ENCODE peak calls at places on chromosomes 5 and 9, in seven cellular contexts. One of them, this sample, is unnamed. For H3K27me3, the result is how much of the 10 kb centered on the place peaks cover.

GRCh38 chr5:107195996-107196395 is 474.7 kb downstream of the EFNA5 start:
- DNase-seq in mammary epithelial cell: no peak
- DNase-seq in heart right ventricle: no peak
- DNase-seq in tibial artery: no peak
- DNase-seq in MM.1S: no peak
- DNase-seq in tibial nerve: no peak
- DNase-seq in CD8-positive, alpha-beta memory T cell: no peak
- DNase-seq in this sample: no peak

GRCh38 chr9:5893591-5894236 is 3.0 kb downstream of the MLANA start:
- DNase-seq in mammary epithelial cell: no peak
- DNase-seq in heart right ventricle: no peak
- DNase-seq in tibial artery: no peak
- DNase-seq in MM.1S: no peak
- DNase-seq in tibial nerve: no peak
- DNase-seq in CD8-positive, alpha-beta memory T cell: no peak
- DNase-seq in this sample: no peak

GRCh38 chr5:74630387-74631087 is 10.0 kb downstream of the ENC1 start:
- DNase-seq in mammary epithelial cell: peak
- DNase-seq in heart right ventricle: no peak
- DNase-seq in tibial artery: no peak
- DNase-seq in MM.1S: no peak
- DNase-seq in tibial nerve: no peak
- DNase-seq in CD8-positive, alpha-beta memory T cell: peak
- DNase-seq in this sample: peak

GRCh38 chr5:151632524-151632923 is 41.4 kb upstream of the FAT2 start:
- DNase-seq in mammary epithelial cell: no peak
- DNase-seq in heart right ventricle: peak
- DNase-seq in tibial artery: no peak
- DNase-seq in MM.1S: no peak
- DNase-seq in tibial nerve: no peak
- DNase-seq in CD8-positive, alpha-beta memory T cell: no peak
- DNase-seq in this sample: no peak

GRCh38 chr5:54904425-54904824 is 81.0 kb downstream of the ESM1 start:
- DNase-seq in mammary epithelial cell: peak
- DNase-seq in heart right ventricle: no peak
- DNase-seq in tibial artery: no peak
- DNase-seq in MM.1S: no peak
- DNase-seq in tibial nerve: no peak
- DNase-seq in CD8-positive, alpha-beta memory T cell: no peak
- DNase-seq in this sample: peak

GRCh38 chr5:87899109-87900100 is 369.2 kb downstream of the TMEM161B start:
- DNase-seq in mammary epithelial cell: no peak
- DNase-seq in heart right ventricle: peak
- DNase-seq in tibial artery: no peak
- DNase-seq in MM.1S: no peak
- DNase-seq in tibial nerve: peak
- DNase-seq in CD8-positive, alpha-beta memory T cell: no peak
- DNase-seq in this sample: peak

GRCh38 chr9:35285731-35286130 is 123.9 kb downstream of the UNC13B start:
- DNase-seq in mammary epithelial cell: no peak
- DNase-seq in heart right ventricle: no peak
- DNase-seq in tibial artery: no peak
- DNase-seq in MM.1S: no peak
- DNase-seq in tibial nerve: no peak
- DNase-seq in CD8-positive, alpha-beta memory T cell: no peak
- DNase-seq in this sample: no peak

GRCh38 chr5:61344187-61344944 is 12.3 kb downstream of the ZSWIM6 start:
- DNase-seq in mammary epithelial cell: no peak
- DNase-seq in heart right ventricle: peak
- DNase-seq in tibial artery: no peak
- DNase-seq in MM.1S: no peak
- DNase-seq in tibial nerve: no peak
- DNase-seq in CD8-positive, alpha-beta memory T cell: no peak
- DNase-seq in this sample: no peak

GRCh38 chr5:163789870-163790269 is 284.5 kb downstream of the MAT2B start:
- DNase-seq in mammary epithelial cell: peak
- DNase-seq in heart right ventricle: no peak
- DNase-seq in tibial artery: no peak
- DNase-seq in MM.1S: no peak
- DNase-seq in tibial nerve: no peak
- DNase-seq in CD8-positive, alpha-beta memory T cell: no peak
- DNase-seq in this sample: no peak

GRCh38 chr9:115234094-115234493 is 116.1 kb upstream of the TNC start:
- DNase-seq in mammary epithelial cell: peak
- DNase-seq in heart right ventricle: no peak
- DNase-seq in tibial artery: no peak
- DNase-seq in MM.1S: no peak
- DNase-seq in tibial nerve: no peak
- DNase-seq in CD8-positive, alpha-beta memory T cell: no peak
- DNase-seq in this sample: peak

GRCh38 chr5:155082401-155082800 is 68.8 kb downstream of the KIF4B start:
- DNase-seq in mammary epithelial cell: peak
- DNase-seq in heart right ventricle: no peak
- DNase-seq in tibial artery: no peak
- DNase-seq in MM.1S: no peak
- DNase-seq in tibial nerve: no peak
- DNase-seq in CD8-positive, alpha-beta memory T cell: no peak
- DNase-seq in this sample: peak

GRCh38 chr5:178527458-178528307 is 62.5 kb downstream of the COL23A1 start:
- DNase-seq in mammary epithelial cell: no peak
- DNase-seq in heart right ventricle: peak
- DNase-seq in tibial artery: peak
- DNase-seq in MM.1S: no peak
- DNase-seq in tibial nerve: no peak
- DNase-seq in CD8-positive, alpha-beta memory T cell: no peak
- DNase-seq in this sample: peak

GRCh38 chr5:61534481-61535267 is 202.6 kb downstream of the ZSWIM6 start:
- DNase-seq in mammary epithelial cell: no peak
- DNase-seq in heart right ventricle: no peak
- DNase-seq in tibial artery: no peak
- DNase-seq in MM.1S: peak
- DNase-seq in tibial nerve: no peak
- DNase-seq in CD8-positive, alpha-beta memory T cell: no peak
- DNase-seq in this sample: no peak

GRCh38 chr5:148403344-148403743 is 19.6 kb downstream of the FBXO38 start:
- DNase-seq in mammary epithelial cell: no peak
- DNase-seq in heart right ventricle: no peak
- DNase-seq in tibial artery: no peak
- DNase-seq in MM.1S: no peak
- DNase-seq in tibial nerve: no peak
- DNase-seq in CD8-positive, alpha-beta memory T cell: no peak
- DNase-seq in this sample: no peak

DNA sequence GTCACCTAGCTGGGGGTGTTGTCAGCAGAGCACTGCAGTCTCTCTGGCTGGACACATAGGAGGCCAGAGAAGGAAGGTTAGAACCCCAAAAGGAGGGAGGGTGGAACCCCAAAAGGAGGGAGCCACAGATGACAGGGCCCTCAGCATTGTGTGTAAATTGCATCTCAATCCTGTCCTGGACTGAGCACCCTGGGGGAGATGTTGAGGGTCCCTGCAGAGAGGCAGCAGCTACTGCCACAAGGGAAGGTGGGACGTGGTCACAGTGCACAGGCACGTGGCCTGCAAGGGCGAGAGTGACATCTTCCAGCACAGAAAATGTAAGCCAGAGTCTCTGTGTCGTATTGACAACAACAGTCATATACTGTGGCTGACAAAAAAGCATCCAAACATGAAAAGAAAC is 36.5 kb upstream of the CEP72 start:
- DNase-seq in mammary epithelial cell: no peak
- DNase-seq in heart right ventricle: no peak
- DNase-seq in tibial artery: no peak
- DNase-seq in MM.1S: no peak
- DNase-seq in tibial nerve: no peak
- DNase-seq in CD8-positive, alpha-beta memory T cell: no peak
- DNase-seq in this sample: no peak
- H3K27me3 ChIP-seq in mammary epithelial cell: under half
- H3K27me3 ChIP-seq in heart right ventricle: under half
- H3K27me3 ChIP-seq in tibial artery: under half
- H3K27me3 ChIP-seq in MM.1S: under half
- H3K27me3 ChIP-seq in tibial nerve: under half
- H3K27me3 ChIP-seq in CD8-positive, alpha-beta memory T cell: under half
- H3K27me3 ChIP-seq in this sample: under half

GRCh38 chr5:1973391-1974013 is 90.8 kb upstream of the IRX4 start:
- DNase-seq in mammary epithelial cell: peak
- DNase-seq in heart right ventricle: no peak
- DNase-seq in tibial artery: no peak
- DNase-seq in MM.1S: no peak
- DNase-seq in tibial nerve: no peak
- DNase-seq in CD8-positive, alpha-beta memory T cell: no peak
- DNase-seq in this sample: no peak

GRCh38 chr5:1974501-1975405 is 92.0 kb upstream of the IRX4 start:
- DNase-seq in mammary epithelial cell: peak
- DNase-seq in heart right ventricle: no peak
- DNase-seq in tibial artery: no peak
- DNase-seq in MM.1S: no peak
- DNase-seq in tibial nerve: no peak
- DNase-seq in CD8-positive, alpha-beta memory T cell: no peak
- DNase-seq in this sample: no peak

GRCh38 chr5:1975406-1975715 is 92.6 kb upstream of the IRX4 start:
- DNase-seq in mammary epithelial cell: peak
- DNase-seq in heart right ventricle: no peak
- DNase-seq in tibial artery: no peak
- DNase-seq in MM.1S: no peak
- DNase-seq in tibial nerve: no peak
- DNase-seq in CD8-positive, alpha-beta memory T cell: no peak
- DNase-seq in this sample: no peak

GRCh38 chr5:1974081-1974480 is 91.4 kb upstream of the IRX4 start:
- DNase-seq in mammary epithelial cell: peak
- DNase-seq in heart right ventricle: no peak
- DNase-seq in tibial artery: no peak
- DNase-seq in MM.1S: no peak
- DNase-seq in tibial nerve: no peak
- DNase-seq in CD8-positive, alpha-beta memory T cell: no peak
- DNase-seq in this sample: no peak

DNA sequence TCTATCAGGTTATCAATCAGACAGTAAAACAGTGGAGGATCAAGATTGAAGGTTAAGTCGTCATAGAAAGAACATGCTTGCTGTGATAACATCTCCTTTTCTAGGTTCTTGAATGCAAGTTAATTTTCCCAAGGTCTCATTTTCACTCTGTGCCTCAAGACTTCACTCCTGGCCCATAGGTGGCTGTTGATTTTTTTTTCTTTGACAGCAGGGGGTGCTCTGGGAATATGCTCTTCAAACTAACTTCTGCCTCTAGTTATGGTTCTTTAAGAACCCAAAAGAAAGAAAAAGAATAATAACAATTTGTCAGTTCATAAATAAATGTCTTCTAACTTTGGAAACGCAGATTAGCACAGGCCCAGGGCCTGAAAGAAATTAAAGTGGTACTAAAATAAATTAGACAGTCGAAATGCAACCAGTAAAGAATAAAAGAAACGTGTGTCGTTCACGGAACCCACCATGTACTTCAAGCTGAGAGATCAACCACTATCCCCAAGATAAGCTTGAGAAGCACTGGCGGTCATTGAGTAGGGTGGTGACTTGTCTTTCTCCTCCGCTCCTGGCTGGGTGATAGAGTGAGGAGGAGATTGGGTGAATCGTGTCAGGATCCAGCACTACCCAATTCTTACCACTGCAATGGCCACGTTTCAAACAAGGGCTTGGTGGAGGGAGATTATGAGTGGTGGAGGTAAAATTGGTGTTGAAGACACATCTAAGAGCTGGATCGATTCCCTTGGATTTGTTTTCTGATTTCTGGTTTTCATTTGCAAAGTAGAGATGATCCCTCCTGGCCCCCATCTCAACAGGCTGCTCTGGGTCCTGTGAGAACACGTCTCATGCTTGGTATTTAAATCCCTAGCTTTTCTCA is 93.4 kb upstream of the IRX4 start:
- DNase-seq in mammary epithelial cell: peak
- DNase-seq in heart right ventricle: no peak
- DNase-seq in tibial artery: no peak
- DNase-seq in MM.1S: no peak
- DNase-seq in tibial nerve: no peak
- DNase-seq in CD8-positive, alpha-beta memory T cell: no peak
- DNase-seq in this sample: no peak
- H3K27me3 ChIP-seq in mammary epithelial cell: under half
- H3K27me3 ChIP-seq in heart right ventricle: under half
- H3K27me3 ChIP-seq in tibial artery: under half
- H3K27me3 ChIP-seq in MM.1S: under half
- H3K27me3 ChIP-seq in tibial nerve: under half
- H3K27me3 ChIP-seq in CD8-positive, alpha-beta memory T cell: under half
- H3K27me3 ChIP-seq in this sample: under half

DNA sequence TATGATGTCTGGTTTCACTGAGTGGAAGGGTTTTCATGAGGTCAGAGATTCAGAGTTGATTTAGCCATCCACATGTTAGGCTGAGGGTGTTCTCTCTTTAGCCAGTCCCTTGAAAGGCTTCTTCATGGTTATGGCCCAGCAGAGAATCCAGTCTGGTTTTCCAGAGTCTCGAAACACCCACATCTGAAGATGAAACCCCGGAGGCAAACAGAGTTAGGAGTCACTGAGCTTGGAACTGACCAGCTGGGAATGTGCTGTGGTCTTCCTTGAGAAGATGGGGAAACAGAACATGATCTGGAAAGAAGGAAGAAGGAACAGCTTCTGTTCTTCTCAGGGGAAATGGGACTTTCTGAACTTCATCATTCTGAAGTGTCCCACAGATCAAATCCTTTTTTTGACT is 45.3 kb downstream of the ZNF618 start:
- DNase-seq in mammary epithelial cell: no peak
- DNase-seq in heart right ventricle: no peak
- DNase-seq in tibial artery: no peak
- DNase-seq in MM.1S: no peak
- DNase-seq in tibial nerve: no peak
- DNase-seq in CD8-positive, alpha-beta memory T cell: no peak
- DNase-seq in this sample: no peak
- H3K27me3 ChIP-seq in mammary epithelial cell: under half
- H3K27me3 ChIP-seq in heart right ventricle: under half
- H3K27me3 ChIP-seq in tibial artery: under half
- H3K27me3 ChIP-seq in MM.1S: under half
- H3K27me3 ChIP-seq in tibial nerve: under half
- H3K27me3 ChIP-seq in CD8-positive, alpha-beta memory T cell: under half
- H3K27me3 ChIP-seq in this sample: under half

GRCh38 chr9:14350766-14351165 is 36.8 kb upstream of the NFIB start:
- DNase-seq in mammary epithelial cell: peak
- DNase-seq in heart right ventricle: no peak
- DNase-seq in tibial artery: peak
- DNase-seq in MM.1S: no peak
- DNase-seq in tibial nerve: no peak
- DNase-seq in CD8-positive, alpha-beta memory T cell: no peak
- DNase-seq in this sample: no peak

GRCh38 chr9:14351206-14351605 is 37.3 kb upstream of the NFIB start:
- DNase-seq in mammary epithelial cell: peak
- DNase-seq in heart right ventricle: peak
- DNase-seq in tibial artery: no peak
- DNase-seq in MM.1S: no peak
- DNase-seq in tibial nerve: no peak
- DNase-seq in CD8-positive, alpha-beta memory T cell: no peak
- DNase-seq in this sample: peak

GRCh38 chr9:14348241-14349140 is 34.5 kb upstream of the NFIB start:
- DNase-seq in mammary epithelial cell: peak
- DNase-seq in heart right ventricle: peak
- DNase-seq in tibial artery: peak
- DNase-seq in MM.1S: no peak
- DNase-seq in tibial nerve: no peak
- DNase-seq in CD8-positive, alpha-beta memory T cell: no peak
- DNase-seq in this sample: peak

GRCh38 chr9:14349141-14349817 is 35.3 kb upstream of the NFIB start:
- DNase-seq in mammary epithelial cell: peak
- DNase-seq in heart right ventricle: no peak
- DNase-seq in tibial artery: no peak
- DNase-seq in MM.1S: no peak
- DNase-seq in tibial nerve: no peak
- DNase-seq in CD8-positive, alpha-beta memory T cell: no peak
- DNase-seq in this sample: peak

GRCh38 chr9:14349818-14350333 is 35.9 kb upstream of the NFIB start:
- DNase-seq in mammary epithelial cell: no peak
- DNase-seq in heart right ventricle: no peak
- DNase-seq in tibial artery: no peak
- DNase-seq in MM.1S: no peak
- DNase-seq in tibial nerve: no peak
- DNase-seq in CD8-positive, alpha-beta memory T cell: no peak
- DNase-seq in this sample: no peak
- H3K27me3 ChIP-seq in mammary epithelial cell: under half
- H3K27me3 ChIP-seq in heart right ventricle: half or more
- H3K27me3 ChIP-seq in tibial artery: under half
- H3K27me3 ChIP-seq in MM.1S: under half
- H3K27me3 ChIP-seq in tibial nerve: under half
- H3K27me3 ChIP-seq in CD8-positive, alpha-beta memory T cell: under half
- H3K27me3 ChIP-seq in this sample: half or more

This sample was measured in MG63.